ENCODE peak calls at places on chromosome 17, in five cellular contexts. One of them, this sample, is unnamed.

GRCh38 chr17:68238894-68239293 is 8.9 kb upstream of the AMZ2 start:
- DNase-seq in SJSA1: no peak
- DNase-seq in PC-9: no peak
- DNase-seq in CD8-positive, alpha-beta T cell: no peak
- DNase-seq in lower lobe of right lung: no peak
- DNase-seq in this sample: no peak

GRCh38 chr17:6299275-6299674 is 135.6 kb downstream of the AIPL1 start:
- DNase-seq in SJSA1: no peak
- DNase-seq in PC-9: no peak
- DNase-seq in CD8-positive, alpha-beta T cell: no peak
- DNase-seq in lower lobe of right lung: no peak
- DNase-seq in this sample: no peak

GRCh38 chr17:74631468-74632195 is 8.1 kb upstream of the CD300E start:
- DNase-seq in SJSA1: no peak
- DNase-seq in PC-9: no peak
- DNase-seq in CD8-positive, alpha-beta T cell: no peak
- DNase-seq in lower lobe of right lung: no peak
- DNase-seq in this sample: peak; percentile 38

GRCh38 chr17:60524463-60525346 is 1.3 kb downstream of the APPBP2 start:
- DNase-seq in SJSA1: peak; percentile 35
- DNase-seq in PC-9: no peak
- DNase-seq in CD8-positive, alpha-beta T cell: no peak
- DNase-seq in lower lobe of right lung: no peak
- DNase-seq in this sample: no peak

GRCh38 chr17:67830440-67830839 is 5.1 kb downstream of the BPTF start:
- DNase-seq in SJSA1: no peak
- DNase-seq in PC-9: no peak
- DNase-seq in CD8-positive, alpha-beta T cell: no peak
- DNase-seq in lower lobe of right lung: no peak
- DNase-seq in this sample: peak; percentile 27

GRCh38 chr17:4771519-4772234 is at the start of gene TM4SF5:
- DNase-seq in SJSA1: no peak
- DNase-seq in PC-9: peak; percentile 23
- DNase-seq in CD8-positive, alpha-beta T cell: no peak
- DNase-seq in lower lobe of right lung: no peak
- DNase-seq in this sample: peak; percentile 54

GRCh38 chr17:60442271-60443201 is 20.2 kb downstream of the CHCT1 start:
- DNase-seq in SJSA1: peak; percentile 22
- DNase-seq in PC-9: no peak
- DNase-seq in CD8-positive, alpha-beta T cell: no peak
- DNase-seq in lower lobe of right lung: no peak
- DNase-seq in this sample: no peak

GRCh38 chr17:48626470-48627241 is 498 bp upstream of the HOXB9 start:
- DNase-seq in SJSA1: no peak
- DNase-seq in PC-9: no peak
- DNase-seq in CD8-positive, alpha-beta T cell: no peak
- DNase-seq in lower lobe of right lung: no peak
- DNase-seq in this sample: peak; percentile 74

GRCh38 chr17:58265266-58265665 is 15.5 kb downstream of the MPO start:
- DNase-seq in SJSA1: no peak
- DNase-seq in PC-9: no peak
- DNase-seq in CD8-positive, alpha-beta T cell: no peak
- DNase-seq in lower lobe of right lung: no peak
- DNase-seq in this sample: no peak

GRCh38 chr17:16302856-16303255 is 50.4 kb downstream of the CENPV start:
- DNase-seq in SJSA1: no peak
- DNase-seq in PC-9: no peak
- DNase-seq in CD8-positive, alpha-beta T cell: no peak
- DNase-seq in lower lobe of right lung: no peak
- DNase-seq in this sample: no peak

GRCh38 chr17:17508641-17509591 is 12.7 kb upstream of the RASD1 start:
- DNase-seq in SJSA1: no peak
- DNase-seq in PC-9: no peak
- DNase-seq in CD8-positive, alpha-beta T cell: no peak
- DNase-seq in lower lobe of right lung: peak; percentile 30
- DNase-seq in this sample: no peak

GRCh38 chr17:4968166-4968915 is 724 bp upstream of the SPAG7 start:
- DNase-seq in SJSA1: no peak
- DNase-seq in PC-9: peak; percentile 30
- DNase-seq in CD8-positive, alpha-beta T cell: no peak
- DNase-seq in lower lobe of right lung: no peak
- DNase-seq in this sample: no peak

GRCh38 chr17:19381361-19381740 is 3.1 kb downstream of the MAPK7 start:
- DNase-seq in SJSA1: no peak
- DNase-seq in PC-9: no peak
- DNase-seq in CD8-positive, alpha-beta T cell: no peak
- DNase-seq in lower lobe of right lung: no peak
- DNase-seq in this sample: no peak
- H3K4me1 ChIP-seq in SJSA1: peaks cover 14% of the 10 kb centered on the region
- H3K4me1 ChIP-seq in PC-9: peaks cover 12% of the 10 kb centered on the region
- H3K4me1 ChIP-seq in CD8-positive, alpha-beta T cell: peaks cover 6% of the 10 kb centered on the region
- H3K4me1 ChIP-seq in lower lobe of right lung: peaks cover 56% of the 10 kb centered on the region
- H3K4me1 ChIP-seq in this sample: peaks cover 56% of the 10 kb centered on the region

DNA sequence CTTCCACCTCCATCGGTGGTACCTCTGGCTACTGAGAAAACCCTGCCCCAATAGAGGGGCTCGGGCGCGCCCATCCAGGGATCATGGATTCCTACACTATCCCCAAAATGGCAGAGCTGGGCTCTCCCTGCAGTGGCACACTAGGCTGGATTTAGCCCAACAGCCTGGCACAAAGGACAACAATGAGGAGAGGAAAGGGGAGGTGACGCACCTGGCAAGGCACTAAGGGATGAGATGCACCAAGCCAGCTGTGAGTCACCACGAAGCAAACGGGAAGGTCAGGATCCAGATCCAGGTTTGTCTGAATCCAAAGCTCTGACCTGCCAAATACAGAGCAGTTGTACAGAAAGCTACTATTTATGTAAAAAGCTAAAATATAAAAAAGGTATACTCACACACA is 18.1 kb downstream of the UBE2O start:
- DNase-seq in SJSA1: no peak
- DNase-seq in PC-9: no peak
- DNase-seq in CD8-positive, alpha-beta T cell: no peak
- DNase-seq in lower lobe of right lung: no peak
- DNase-seq in this sample: no peak
- H3K4me1 ChIP-seq in SJSA1: peaks cover 20% of the 10 kb centered on the region
- H3K4me1 ChIP-seq in PC-9: no peaks in the 10 kb centered on the region
- H3K4me1 ChIP-seq in CD8-positive, alpha-beta T cell: no peaks in the 10 kb centered on the region
- H3K4me1 ChIP-seq in lower lobe of right lung: peaks cover 7% of the 10 kb centered on the region
- H3K4me1 ChIP-seq in this sample: peaks cover 21% of the 10 kb centered on the region

DNA sequence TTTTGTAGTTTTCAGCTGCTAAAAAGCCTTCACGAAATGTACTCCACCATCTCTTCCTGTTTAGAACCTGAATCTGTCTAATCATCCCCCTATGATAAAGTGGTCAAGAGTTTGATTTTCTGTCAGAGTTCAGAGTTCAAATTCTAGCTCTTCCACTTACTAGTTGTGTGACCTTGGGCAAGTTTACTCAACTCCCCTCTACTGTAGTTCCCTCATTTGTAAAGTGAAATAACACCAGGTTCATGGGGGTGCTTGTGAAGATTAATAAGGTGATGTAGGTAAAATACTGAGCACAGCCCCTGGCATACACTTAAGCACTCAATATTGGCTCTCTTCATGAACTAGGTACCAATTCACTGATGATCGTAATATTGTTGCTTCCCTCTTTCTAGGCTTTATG is 1.2 kb upstream of the CDC6 start:
- DNase-seq in SJSA1: no peak
- DNase-seq in PC-9: no peak
- DNase-seq in CD8-positive, alpha-beta T cell: no peak
- DNase-seq in lower lobe of right lung: no peak
- DNase-seq in this sample: no peak
- H3K4me1 ChIP-seq in SJSA1: peaks cover 46% of the 10 kb centered on the region
- H3K4me1 ChIP-seq in PC-9: peaks cover 73% of the 10 kb centered on the region
- H3K4me1 ChIP-seq in CD8-positive, alpha-beta T cell: peaks cover 5% of the 10 kb centered on the region
- H3K4me1 ChIP-seq in lower lobe of right lung: peaks cover 33% of the 10 kb centered on the region
- H3K4me1 ChIP-seq in this sample: peaks cover 28% of the 10 kb centered on the region

DNA sequence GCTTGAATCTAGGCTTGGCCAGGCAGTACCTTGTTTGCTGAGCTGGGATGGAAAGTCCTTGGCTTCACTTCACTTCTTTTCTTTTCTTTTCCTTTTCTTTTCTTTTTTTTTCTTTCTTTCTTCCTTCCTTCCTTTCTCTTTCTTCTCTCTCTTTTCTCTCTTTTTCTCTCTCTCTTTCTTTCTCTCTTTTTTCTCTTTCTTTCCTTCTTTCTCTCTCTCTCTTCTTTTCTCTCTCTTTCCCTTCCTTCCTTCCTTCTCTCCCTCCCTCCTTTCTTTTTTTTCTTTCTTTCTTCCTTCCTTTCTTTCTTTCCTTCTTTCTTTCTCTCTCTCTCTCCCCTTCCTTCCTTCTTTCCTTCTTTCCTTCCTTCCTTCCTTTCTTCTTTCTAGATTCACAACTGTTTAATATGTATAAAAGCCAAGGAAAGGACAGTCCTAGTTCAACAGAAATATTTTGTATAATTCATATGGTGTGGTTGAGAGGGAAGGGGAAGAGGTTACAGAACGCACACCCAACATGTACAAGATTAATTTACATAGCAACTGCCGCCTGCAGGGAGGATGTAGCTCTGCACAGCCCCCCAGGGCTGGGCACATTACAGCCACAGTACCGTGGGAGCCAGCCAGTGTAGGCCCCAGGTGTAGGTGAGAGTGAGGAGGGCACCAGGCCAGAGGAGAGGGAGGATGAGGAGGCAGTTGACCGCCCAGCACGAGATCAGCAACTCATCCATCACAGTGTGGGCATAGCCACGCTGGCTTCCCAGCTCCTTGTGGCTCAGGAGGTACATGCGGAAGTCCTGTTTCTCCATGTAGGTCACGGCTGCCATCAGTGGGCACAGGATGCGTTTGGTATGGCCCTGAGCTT is 9.7 kb upstream of the ITGB3 start:
- DNase-seq in SJSA1: no peak
- DNase-seq in PC-9: no peak
- DNase-seq in CD8-positive, alpha-beta T cell: no peak
- DNase-seq in lower lobe of right lung: no peak
- DNase-seq in this sample: peak; percentile 24
- H3K4me1 ChIP-seq in SJSA1: peaks cover 25% of the 10 kb centered on the region
- H3K4me1 ChIP-seq in PC-9: peaks cover 27% of the 10 kb centered on the region
- H3K4me1 ChIP-seq in CD8-positive, alpha-beta T cell: no peaks in the 10 kb centered on the region
- H3K4me1 ChIP-seq in lower lobe of right lung: peaks cover 18% of the 10 kb centered on the region
- H3K4me1 ChIP-seq in this sample: peaks cover 14% of the 10 kb centered on the region